ENCODE peak calls at places on chromosomes 4 and X, in ten cellular contexts. I, N, O, M, B, K, C, Z, U and E are unnamed samples.

GRCh38 chrX:129577473-129577872 is 37.4 kb downstream of the OCRL start:
- DNase-seq in I (no peak), N (no peak), O (no peak), M (peak), B (peak), K (no peak), C (peak), Z (no peak), U (no peak), E (no peak)

GRCh38 chrX:67780694-67781109 is 236.9 kb downstream of the AR start:
- DNase-seq in I (no peak), N (peak), O (no peak), M (peak), B (peak), K (no peak), C (peak), Z (no peak), U (no peak), E (no peak)

GRCh38 chr4:123393696-123394095 is 2.9 kb upstream of the SPRY1 start:
- DNase-seq in I (no peak), N (no peak), O (no peak), M (no peak), B (no peak), K (no peak), C (no peak), Z (no peak), U (no peak), E (no peak)

GRCh38 chrX:15808254-15808653 is 18.0 kb downstream of the ZRSR2 start:
- DNase-seq in I (no peak), N (no peak), O (no peak), M (no peak), B (no peak), K (no peak), C (no peak), Z (no peak), U (no peak), E (no peak)

GRCh38 chrX:39065051-39065871 is 264.0 kb downstream of the MID1IP1 start:
- DNase-seq in I (no peak), N (no peak), O (no peak), M (no peak), B (no peak), K (no peak), C (no peak), Z (no peak), U (peak), E (no peak)

GRCh38 chr4:150789864-150790263 is 207.9 kb downstream of the MAB21L2 start:
- DNase-seq in I (no peak), N (no peak), O (no peak), M (no peak), B (no peak), K (no peak), C (peak), Z (no peak), U (no peak), E (no peak)

GRCh38 chr4:154593868-154594267 is 3.3 kb upstream of the FGA start:
- DNase-seq in I (no peak), N (no peak), O (no peak), M (no peak), B (no peak), K (no peak), C (no peak), Z (no peak), U (no peak), E (no peak)

GRCh38 chrX:130039847-130040246 is 57.4 kb downstream of the BCORL1 start:
- DNase-seq in I (no peak), N (no peak), O (no peak), M (no peak), B (no peak), K (no peak), C (no peak), Z (no peak), U (no peak), E (no peak)

GRCh38 chr4:123631699-123632098 is 235.1 kb downstream of the SPRY1 start:
- DNase-seq in I (no peak), N (no peak), O (no peak), M (peak), B (no peak), K (no peak), C (no peak), Z (no peak), U (no peak), E (no peak)

GRCh38 chr4:99859618-99860017 is 34.6 kb downstream of the LAMTOR3 start:
- DNase-seq in I (no peak), N (no peak), O (no peak), M (no peak), B (no peak), K (no peak), C (no peak), Z (no peak), U (no peak), E (no peak)

GRCh38 chr4:108885211-108885610 is 122.4 kb upstream of the ETNPPL start:
- DNase-seq in I (no peak), N (no peak), O (no peak), M (peak), B (no peak), K (no peak), C (peak), Z (no peak), U (no peak), E (no peak)

GRCh38 chr4:5460106-5460801 is 248.1 kb downstream of the EVC2 start:
- DNase-seq in I (no peak), N (no peak), O (no peak), M (no peak), B (peak), K (no peak), C (peak), Z (no peak), U (peak), E (peak)

GRCh38 chr4:145736241-145736831 is 56.4 kb downstream of the C4orf51 start:
- DNase-seq in I (no peak), N (peak), O (no peak), M (peak), B (no peak), K (no peak), C (peak), Z (no peak), U (peak), E (no peak)

GRCh38 chr4:115906428-115906827 is 793.0 kb upstream of the NDST4 start:
- DNase-seq in I (no peak), N (no peak), O (no peak), M (no peak), B (no peak), K (no peak), C (no peak), Z (no peak), U (no peak), E (no peak)

GRCh38 chrX:34557733-34558132 is 99.4 kb downstream of the TMEM47 start:
- DNase-seq in I (no peak), N (no peak), O (no peak), M (no peak), B (no peak), K (no peak), C (no peak), Z (no peak), U (no peak), E (no peak)

GRCh38 chr4:100061835-100062234 is 111.8 kb upstream of the H2AZ1 start:
- DNase-seq in I (no peak), N (no peak), O (no peak), M (no peak), B (no peak), K (no peak), C (no peak), Z (no peak), U (no peak), E (no peak)

GRCh38 chr4:138223191-138223910 is 18.8 kb downstream of the SLC7A11 start:
- DNase-seq in I (no peak), N (no peak), O (no peak), M (no peak), B (no peak), K (no peak), C (no peak), Z (no peak), U (peak), E (no peak)

GRCh38 chr4:169659736-169660670 is 39.6 kb downstream of the CLCN3 start:
- DNase-seq in I (peak), N (peak), O (peak), M (peak), B (peak), K (peak), C (peak), Z (peak), U (peak), E (peak)

GRCh38 chr4:161252520-161253141 is 911.2 kb downstream of the FSTL5 start:
- DNase-seq in I (no peak), N (no peak), O (no peak), M (peak), B (peak), K (peak), C (peak), Z (no peak), U (peak), E (no peak)

GRCh38 chr4:179225594-179225993 is 1783.4 kb upstream of the AGA start:
- DNase-seq in I (no peak), N (no peak), O (no peak), M (peak), B (no peak), K (no peak), C (peak), Z (no peak), U (no peak), E (no peak)

GRCh38 chrX:72060196-72060974 is 71.3 kb downstream of the RTL5 start:
- DNase-seq in I (no peak), N (no peak), O (no peak), M (peak), B (no peak), K (no peak), C (no peak), Z (no peak), U (no peak), E (peak)

GRCh38 chrX:32289356-32289755 is 922.0 kb downstream of the DMD start:
- DNase-seq in I (no peak), N (no peak), O (no peak), M (no peak), B (no peak), K (no peak), C (no peak), Z (no peak), U (no peak), E (no peak)

GRCh38 chr4:171650543-171650942 is 162.7 kb upstream of the GALNTL6 start:
- DNase-seq in I (no peak), N (no peak), O (no peak), M (no peak), B (no peak), K (no peak), C (no peak), Z (no peak), U (no peak), E (peak)

GRCh38 chr4:140098481-140099132 is 55.4 kb downstream of the MAML3 start:
- DNase-seq in I (no peak), N (no peak), O (no peak), M (peak), B (no peak), K (no peak), C (peak), Z (no peak), U (no peak), E (no peak)

GRCh38 chr4:187396106-187396505 is 599.5 kb upstream of the ZFP42 start:
- DNase-seq in I (no peak), N (no peak), O (no peak), M (no peak), B (no peak), K (no peak), C (no peak), Z (no peak), U (no peak), E (no peak)

GRCh38 chr4:54941994-54942552 is 183.3 kb downstream of the KDR start:
- DNase-seq in I (peak), N (no peak), O (peak), M (no peak), B (no peak), K (no peak), C (no peak), Z (peak), U (peak), E (peak)

GRCh38 chr4:100340534-100341364 is 150.5 kb upstream of the DDIT4L start:
- DNase-seq in I (no peak), N (no peak), O (no peak), M (peak), B (no peak), K (no peak), C (peak), Z (no peak), U (no peak), E (no peak)

GRCh38 chr4:75244325-75244724 is 269.9 kb downstream of the RCHY1 start:
- DNase-seq in I (no peak), N (no peak), O (no peak), M (no peak), B (no peak), K (no peak), C (no peak), Z (no peak), U (no peak), E (no peak)

GRCh38 chrX:65528705-65529340 is 5.8 kb downstream of the LAS1L start:
- DNase-seq in I (peak), N (no peak), O (peak), M (peak), B (peak), K (no peak), C (peak), Z (peak), U (peak), E (peak)

GRCh38 chrX:65532016-65532415 is 2.6 kb downstream of the LAS1L start:
- DNase-seq in I (no peak), N (no peak), O (no peak), M (peak), B (no peak), K (no peak), C (no peak), Z (no peak), U (no peak), E (no peak)

GRCh38 chr4:38752393-38752961 is 30.3 kb downstream of the TLR10 start:
- DNase-seq in I (no peak), N (no peak), O (no peak), M (peak), B (no peak), K (peak), C (peak), Z (no peak), U (no peak), E (no peak)